ENCODE peak calls at places on chromosomes 6 and 20, in seven cellular contexts. K, D, S, N, I, O and W are unnamed samples.

GRCh38 chr6:13303668-13304017 is 24.7 kb downstream of the TBC1D7 start:
- DNase-seq in K (peak; percentile 87), D (peak; percentile 87), S (peak; percentile 89), N (no peak), I (peak; percentile 87), O (peak; percentile 81), W (peak; percentile 50)

GRCh38 chr6:133701633-133702331 is 187.1 kb upstream of the TCF21 start:
- DNase-seq in K (peak; percentile 64), D (no peak), S (no peak), N (no peak), I (no peak), O (peak; percentile 48), W (no peak)

GRCh38 chr20:29443819-29444218 is 1813.6 kb upstream of the DEFB115 start:
- DNase-seq in K (no peak), D (no peak), S (no peak), N (no peak), I (no peak), O (no peak), W (no peak)

GRCh38 chr6:11275598-11275997 is 43.1 kb upstream of the NEDD9 start:
- DNase-seq in K (no peak), D (no peak), S (peak; percentile 64), N (no peak), I (no peak), O (no peak), W (no peak)

GRCh38 chr6:47103931-47104330 is 61.8 kb upstream of the ADGRF1 start:
- DNase-seq in K (no peak), D (no peak), S (peak; percentile 60), N (no peak), I (peak; percentile 53), O (peak; percentile 49), W (no peak)

GRCh38 chr6:126198581-126198980 is 141.3 kb upstream of the CENPW start:
- DNase-seq in K (no peak), D (no peak), S (no peak), N (no peak), I (no peak), O (no peak), W (no peak)

GRCh38 chr6:113375950-113376846 is 480.9 kb upstream of the MARCKS start:
- DNase-seq in K (no peak), D (no peak), S (no peak), N (no peak), I (no peak), O (peak; percentile 84), W (no peak)

GRCh38 chr20:63635431-63636141 is 8.7 kb upstream of the GMEB2 start:
- DNase-seq in K (peak; percentile 70), D (no peak), S (peak; percentile 93), N (no peak), I (peak; percentile 59), O (no peak), W (no peak)

GRCh38 chr20:64021124-64021975 is 14.6 kb upstream of the C20orf204 start:
- DNase-seq in K (no peak), D (no peak), S (no peak), N (no peak), I (no peak), O (no peak), W (no peak)

GRCh38 chr20:5434116-5434515 is 117.4 kb upstream of the PROKR2 start:
- DNase-seq in K (no peak), D (no peak), S (no peak), N (no peak), I (no peak), O (no peak), W (no peak)

GRCh38 chr20:34365765-34366213 is 2.7 kb downstream of the ITCH start:
- DNase-seq in K (no peak), D (no peak), S (peak; percentile 63), N (no peak), I (no peak), O (no peak), W (no peak)

GRCh38 chr6:18551228-18551627 is 164.1 kb downstream of the RNF144B start:
- DNase-seq in K (no peak), D (no peak), S (no peak), N (no peak), I (no peak), O (peak; percentile 72), W (no peak)

GRCh38 chr6:1035419-1035818 is 276.5 kb upstream of the FOXQ1 start:
- DNase-seq in K (no peak), D (no peak), S (no peak), N (no peak), I (no peak), O (no peak), W (no peak)

GRCh38 chr6:85923013-85923430 is 280.3 kb upstream of the SYNCRIP start:
- DNase-seq in K (no peak), D (no peak), S (no peak), N (no peak), I (no peak), O (peak; percentile 51), W (no peak)

GRCh38 chr6:148343383-148343782 is 745 bp downstream of the SASH1 start:
- DNase-seq in K (no peak), D (no peak), S (no peak), N (no peak), I (no peak), O (no peak), W (no peak)

GRCh38 chr20:63100926-63101699 is 94.3 kb upstream of the BHLHE23 start:
- DNase-seq in K (peak; percentile 42), D (peak; percentile 56), S (peak; percentile 41), N (peak; percentile 39), I (peak; percentile 5), O (no peak), W (no peak)

GRCh38 chr6:27078734-27079357 is 168.7 kb upstream of the PRSS16 start:
- DNase-seq in K (no peak), D (no peak), S (peak; percentile 64), N (no peak), I (peak; percentile 48), O (peak; percentile 68), W (no peak)

GRCh38 chr6:31811645-31812044 is 3.4 kb downstream of the HSPA1L start:
- DNase-seq in K (no peak), D (no peak), S (no peak), N (no peak), I (no peak), O (no peak), W (no peak)

GRCh38 chr6:31813463-31813849 is 1.6 kb downstream of the HSPA1L start:
- DNase-seq in K (no peak), D (no peak), S (no peak), N (no peak), I (no peak), O (no peak), W (no peak)

GRCh38 chr6:31820051-31820389 is 4.7 kb downstream of the HSPA1A start:
- DNase-seq in K (no peak), D (no peak), S (no peak), N (no peak), I (peak; percentile 30), O (no peak), W (no peak)

GRCh38 chr6:31815025-31815838 is at the start of the genes HSPA1A and HSPA1L:
- DNase-seq in K (peak; percentile 96), D (peak; percentile 99), S (peak; percentile 96), N (peak; percentile 97), I (peak; percentile 96), O (peak; percentile 95), W (peak; percentile 98)

DNA sequence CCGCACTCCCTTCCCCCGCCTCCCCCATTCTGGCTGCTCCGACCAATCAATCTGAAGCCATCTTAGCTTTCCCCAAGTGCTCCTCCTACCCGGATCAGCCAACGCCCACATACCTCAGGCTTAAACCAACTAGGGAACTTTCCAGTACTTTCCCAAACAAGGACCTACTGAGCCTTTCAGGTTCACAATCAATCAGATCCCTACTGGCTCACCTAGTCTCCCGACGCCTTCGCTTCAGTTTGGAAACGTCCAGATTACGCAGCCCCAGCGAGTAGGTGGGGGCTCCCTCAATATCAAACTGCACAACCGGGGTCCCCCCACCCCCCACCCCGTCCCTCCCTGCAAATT is 432 bp downstream of the HSPA1L start:
- DNase-seq in K (peak; percentile 94), D (peak; percentile 99), S (peak; percentile 96), N (peak; percentile 97), I (peak; percentile 96), O (peak; percentile 97), W (peak; percentile 96)
- TF ChIP-seq POLR2A in K (no peak), D (peak; percentile 60), S (peak; percentile 15), N (peak; percentile 39), I (peak; percentile 62), O (no peak), W (peak; percentile 92)

GRCh38 chr6:36625161-36625919 is 31.2 kb downstream of the SRSF3 start:
- DNase-seq in K (no peak), D (peak; percentile 64), S (peak; percentile 47), N (peak; percentile 2), I (peak; percentile 8), O (peak; percentile 79), W (peak; percentile 47)

GRCh38 chr6:36624461-36625160 is 30.4 kb downstream of the SRSF3 start:
- DNase-seq in K (no peak), D (peak; percentile 40), S (peak; percentile 43), N (peak; percentile 18), I (peak; percentile 5), O (no peak), W (no peak)

GRCh38 chr6:36626636-36627035 is 32.5 kb downstream of the SRSF3 start:
- DNase-seq in K (no peak), D (peak; percentile 14), S (peak; percentile 34), N (no peak), I (peak; percentile 6), O (no peak), W (no peak)

GRCh38 chr6:36627801-36628246 is 33.7 kb downstream of the SRSF3 start:
- DNase-seq in K (no peak), D (peak; percentile 90), S (peak; percentile 83), N (peak; percentile 57), I (peak; percentile 79), O (peak; percentile 91), W (peak; percentile 84)

DNA sequence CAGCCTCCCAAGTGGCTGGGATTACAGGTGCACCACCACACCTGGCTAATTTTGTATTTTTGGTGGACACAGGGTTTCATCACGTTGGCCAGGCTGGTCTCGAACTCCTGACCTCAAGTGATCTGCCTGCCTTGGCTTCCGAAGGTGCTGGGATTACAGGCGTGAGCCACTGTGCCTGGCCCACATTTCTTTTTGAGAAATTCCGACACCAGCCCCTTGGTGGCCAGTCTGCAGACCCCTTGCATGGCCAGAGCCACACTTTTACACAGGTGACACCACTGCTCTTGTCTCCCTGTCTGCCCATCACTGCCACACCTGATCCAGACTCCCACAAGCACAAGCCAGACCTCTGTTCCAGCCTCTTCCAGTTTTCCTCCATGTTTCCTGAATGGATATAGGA is 33.0 kb downstream of the SRSF3 start:
- DNase-seq in K (no peak), D (peak; percentile 24), S (peak; percentile 35), N (peak; percentile 31), I (peak; percentile 6), O (no peak), W (no peak)
- H3K4me1 ChIP-seq in K (peaks cover 25% of the 10 kb centered on the region), D (peaks cover 35% of the 10 kb centered on the region), S (peaks cover 48% of the 10 kb centered on the region), N (no peaks in the 10 kb centered on the region), I (peaks cover 28% of the 10 kb centered on the region), O (peaks cover 13% of the 10 kb centered on the region), W (peaks cover 19% of the 10 kb centered on the region)

DNA sequence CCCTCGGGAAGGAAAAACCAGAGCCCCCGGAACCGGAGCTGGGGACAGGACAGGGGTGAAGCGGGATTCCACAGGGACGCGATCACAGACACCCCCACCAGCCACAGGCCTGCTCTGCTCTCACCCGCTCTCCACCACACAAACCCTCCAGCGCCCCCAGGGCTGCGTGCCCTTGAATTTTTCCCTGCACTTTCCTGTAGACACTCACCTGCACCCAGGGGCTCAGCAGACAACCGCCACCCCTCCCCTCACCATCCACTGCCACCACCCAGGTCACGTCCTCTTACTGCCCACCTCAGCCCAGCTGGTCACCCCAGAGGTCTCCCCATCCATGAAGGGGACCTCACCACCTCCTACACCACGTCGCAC is 631 bp downstream of the ULBP2 start:
- DNase-seq in K (peak; percentile 58), D (no peak), S (no peak), N (no peak), I (no peak), O (no peak), W (no peak)
- H3K27ac ChIP-seq in K (peak overlapping the region; percentile 35), D (no peak overlapping the region), S (no peak overlapping the region), N (no peak overlapping the region), I (no peak overlapping the region), O (no peak overlapping the region), W (no peak overlapping the region)

GRCh38 chr6:160520043-160520904 is 143.8 kb downstream of the LPA start:
- DNase-seq in K (peak; percentile 87), D (peak; percentile 86), S (peak; percentile 86), N (peak; percentile 83), I (peak; percentile 84), O (peak; percentile 34), W (peak; percentile 82)
- TF ChIP-seq POLR2A in K (no peak), D (no peak), S (no peak), N (peak; percentile 23), I (peak; percentile 14), O (no peak), W (no peak)